ENCODE peak calls at places on chromosomes 3 and 15, in seven cellular contexts. B is GM23338, O is GM03348, X is T-helper 1 cell, H is foreskin fibroblast, J is tibial artery, G is mesenteric fat pad. S is an unnamed sample.

GRCh38 chr3:57160046-57160730 is 5.0 kb downstream of the IL17RD start:
- DNase-seq in B (peak), O (no peak), X (no peak), H (peak), J (no peak), G (no peak), S (no peak)

GRCh38 chr15:29774900-29775299 is 47.4 kb downstream of the TJP1 start:
- DNase-seq in B (no peak), O (no peak), X (no peak), H (peak), J (no peak), G (no peak), S (no peak)

GRCh38 chr3:123621510-123622189 is 36.8 kb upstream of the HACD2 start:
- DNase-seq in B (no peak), O (no peak), X (no peak), H (no peak), J (no peak), G (no peak), S (no peak)

GRCh38 chr3:129893616-129894070 is at the start of gene TMCC1:
- DNase-seq in B (peak), O (peak), X (peak), H (peak), J (peak), G (peak), S (peak)

GRCh38 chr3:187183903-187184302 is 13.4 kb upstream of the RTP1 start:
- DNase-seq in B (no peak), O (no peak), X (no peak), H (no peak), J (no peak), G (no peak), S (no peak)

GRCh38 chr3:128385080-128385832 is 81.4 kb downstream of the DNAJB8 start:
- DNase-seq in B (no peak), O (peak), X (no peak), H (peak), J (peak), G (no peak), S (peak)

GRCh38 chr15:66097151-66098018 is 156.2 kb downstream of the MEGF11 start:
- DNase-seq in B (no peak), O (no peak), X (no peak), H (no peak), J (no peak), G (peak), S (no peak)

GRCh38 chr3:94020293-94020692 is 8.1 kb downstream of the STX19 start:
- DNase-seq in B (no peak), O (no peak), X (no peak), H (no peak), J (no peak), G (no peak), S (no peak)

GRCh38 chr3:50157821-50158556 is 2.9 kb downstream of the SEMA3F start:
- DNase-seq in B (no peak), O (no peak), X (no peak), H (peak), J (no peak), G (no peak), S (no peak)

GRCh38 chr3:129040039-129040336 is 20.6 kb upstream of the GP9 start:
- DNase-seq in B (no peak), O (no peak), X (no peak), H (no peak), J (no peak), G (no peak), S (no peak)

GRCh38 chr3:176650478-176650877 is 546.8 kb downstream of the TBL1XR1 start:
- DNase-seq in B (no peak), O (peak), X (no peak), H (peak), J (no peak), G (no peak), S (no peak)

GRCh38 chr3:120554727-120555660 is 41.1 kb upstream of the NDUFB4 start:
- DNase-seq in B (no peak), O (peak), X (no peak), H (peak), J (no peak), G (no peak), S (no peak)

GRCh38 chr3:189907803-189908202 is 212.9 kb downstream of the P3H2 start:
- DNase-seq in B (no peak), O (no peak), X (no peak), H (no peak), J (no peak), G (no peak), S (no peak)